ENCODE peak calls at places on chromosomes 5 and 9, in seven cellular contexts. J, A, E, U, P, Y and F are unnamed samples.

GRCh38 chr5:80487829-80488708 is at the start of gene FAM151B:
- DNase-seq in Y (peak; percentile 97), J (peak; percentile 86), A (peak; percentile 87), E (peak; percentile 89), U (peak; percentile 98), P (peak; percentile 95), F (peak; percentile 98)

GRCh38 chr9:132703336-132703735 is 33.1 kb downstream of the GTF3C4 start:
- DNase-seq in Y (no peak), U (no peak), J (peak; percentile 29), P (no peak), E (no peak), A (peak; percentile 42), F (no peak)

GRCh38 chr9:119375892-119376291 is 6.7 kb upstream of the BRINP1 start:
- DNase-seq in E (peak; percentile 27), P (no peak), Y (peak; percentile 37), U (peak; percentile 82), J (peak; percentile 1), A (no peak), F (peak; percentile 69)

GRCh38 chr5:118545050-118545449 is 443.3 kb downstream of the DTWD2 start:
- DNase-seq in J (no peak), Y (no peak), P (no peak), E (no peak), A (no peak), U (no peak), F (no peak)

GRCh38 chr9:21141427-21141882 is at the start of gene IFNW1:
- DNase-seq in U (peak; percentile 27), A (no peak), E (no peak), P (no peak), J (no peak), Y (no peak), F (no peak)

GRCh38 chr9:123063172-123063508 is 29.7 kb downstream of the GPR21 start:
- DNase-seq in U (no peak), E (no peak), Y (no peak), J (peak; percentile 35), A (peak; percentile 76), P (no peak), F (no peak)

GRCh38 chr5:94793816-94794198 is 175.3 kb downstream of the SLF1 start:
- DNase-seq in A (peak; percentile 43), E (no peak), J (peak; percentile 90), U (no peak), Y (peak; percentile 1), P (no peak), F (no peak)

GRCh38 chr9:116800885-116801284 is 113.8 kb downstream of the TRIM32 start:
- DNase-seq in Y (peak; percentile 37), J (no peak), P (peak; percentile 15), E (no peak), A (no peak), U (peak; percentile 95), F (peak; percentile 50)

GRCh38 chr9:89623925-89624420 is 19.2 kb downstream of the GADD45G start:
- DNase-seq in Y (no peak), U (no peak), J (no peak), P (no peak), A (no peak), E (no peak), F (no peak)

GRCh38 chr9:101572316-101572715 is 22.5 kb downstream of the PPP3R2 start:
- DNase-seq in A (no peak), E (no peak), P (no peak), J (no peak), U (peak; percentile 46), Y (no peak), F (no peak)

GRCh38 chr5:158451203-158451982 is 592.4 kb upstream of the CLINT1 start:
- DNase-seq in Y (no peak), A (peak; percentile 53), P (no peak), U (peak; percentile 25), J (no peak), E (no peak), F (no peak)

GRCh38 chr5:72767289-72768010 is 49.0 kb upstream of the TNPO1 start:
- DNase-seq in U (peak; percentile 25), E (no peak), Y (no peak), P (no peak), J (peak; percentile 6), A (no peak), F (peak; percentile 33)

GRCh38 chr5:139565411-139566305 is 4.5 kb downstream of the UBE2D2 start:
- DNase-seq in A (peak; percentile 34), J (peak; percentile 69), Y (no peak), E (no peak), U (no peak), P (no peak), F (no peak)

GRCh38 chr9:131320031-131320685 is 30.6 kb downstream of the PLPP7 start:
- DNase-seq in J (no peak), Y (peak; percentile 87), E (no peak), A (no peak), U (no peak), P (no peak), F (no peak)

GRCh38 chr5:157963244-157963643 is 104.3 kb upstream of the CLINT1 start:
- DNase-seq in A (no peak), E (no peak), P (no peak), U (no peak), J (no peak), Y (no peak), F (no peak)

GRCh38 chr5:168128556-168128955 is 162.9 kb upstream of the WWC1 start:
- DNase-seq in J (no peak), U (no peak), Y (no peak), E (no peak), A (no peak), P (no peak), F (no peak)

GRCh38 chr5:68738841-68739240 is 355.0 kb upstream of the SLC30A5 start:
- DNase-seq in Y (no peak), E (no peak), A (no peak), U (no peak), P (no peak), J (no peak), F (no peak)

GRCh38 chr5:134846641-134846960 is 833 bp downstream of the C5orf24 start:
- DNase-seq in A (no peak), Y (no peak), U (peak; percentile 27), P (no peak), E (no peak), J (peak; percentile 51), F (no peak)

GRCh38 chr9:12972608-12973589 is 198.1 kb downstream of the LURAP1L start:
- DNase-seq in J (no peak), Y (no peak), A (no peak), E (no peak), P (no peak), U (no peak), F (no peak)

GRCh38 chr5:119878712-119879111 is 249.4 kb downstream of the FAM170A start:
- DNase-seq in A (no peak), U (peak; percentile 90), J (no peak), E (no peak), Y (peak; percentile 21), P (no peak), F (no peak)

GRCh38 chr5:104659497-104659896 is 1096.9 kb upstream of the NUDT12 start:
- DNase-seq in P (no peak), A (no peak), Y (peak; percentile 80), U (no peak), E (no peak), J (no peak), F (no peak)

GRCh38 chr9:5095795-5096194 is 89.6 kb downstream of the INSL6 start:
- DNase-seq in U (peak; percentile 78), A (no peak), E (no peak), Y (no peak), J (no peak), P (no peak), F (no peak)

GRCh38 chr9:78089111-78089510 is 57.5 kb upstream of the GNAQ start:
- DNase-seq in A (no peak), U (no peak), E (no peak), J (no peak), Y (peak; percentile 37), P (no peak), F (no peak)

GRCh38 chr9:78097541-78097940 is 65.9 kb upstream of the GNAQ start:
- DNase-seq in U (no peak), J (no peak), Y (peak; percentile 36), P (no peak), A (no peak), E (no peak), F (no peak)

DNA sequence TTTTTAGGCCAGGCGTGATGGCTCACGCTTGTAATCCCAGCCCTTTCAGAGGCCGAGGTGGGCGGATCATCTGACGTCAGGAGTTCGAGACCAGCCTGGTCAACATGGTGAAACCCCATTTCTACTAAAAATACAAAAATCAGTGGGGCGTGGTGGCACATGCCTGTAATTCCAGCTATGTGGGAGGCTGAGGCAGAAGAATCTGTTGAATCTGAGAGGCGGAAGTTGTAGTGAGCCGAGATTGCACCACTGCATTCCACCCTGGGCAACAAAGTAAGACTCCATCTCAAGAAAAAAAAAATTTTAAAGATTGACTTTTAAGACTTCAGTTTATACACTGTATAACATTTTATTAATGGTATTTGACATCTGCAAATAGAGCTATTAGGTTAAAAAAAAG is 60.1 kb upstream of the GNAQ start:
- DNase-seq in A (no peak), J (no peak), E (no peak), U (no peak), P (no peak), Y (peak; percentile 52), F (no peak)
- H4K8ac ChIP-seq in A (no peak overlapping the region), J (no peak overlapping the region), E (no peak overlapping the region), U (no peak overlapping the region), P (no peak overlapping the region), Y (no peak overlapping the region), F (no peak overlapping the region)

GRCh38 chr9:129735546-129735945 is 17.3 kb downstream of the PTGES start:
- DNase-seq in P (no peak), J (no peak), U (no peak), Y (no peak), E (no peak), A (no peak), F (no peak)
- H4K8ac ChIP-seq in P (no peak overlapping the region), J (no peak overlapping the region), U (no peak overlapping the region), Y (no peak overlapping the region), E (no peak overlapping the region), A (no peak overlapping the region), F (no peak overlapping the region)

DNA sequence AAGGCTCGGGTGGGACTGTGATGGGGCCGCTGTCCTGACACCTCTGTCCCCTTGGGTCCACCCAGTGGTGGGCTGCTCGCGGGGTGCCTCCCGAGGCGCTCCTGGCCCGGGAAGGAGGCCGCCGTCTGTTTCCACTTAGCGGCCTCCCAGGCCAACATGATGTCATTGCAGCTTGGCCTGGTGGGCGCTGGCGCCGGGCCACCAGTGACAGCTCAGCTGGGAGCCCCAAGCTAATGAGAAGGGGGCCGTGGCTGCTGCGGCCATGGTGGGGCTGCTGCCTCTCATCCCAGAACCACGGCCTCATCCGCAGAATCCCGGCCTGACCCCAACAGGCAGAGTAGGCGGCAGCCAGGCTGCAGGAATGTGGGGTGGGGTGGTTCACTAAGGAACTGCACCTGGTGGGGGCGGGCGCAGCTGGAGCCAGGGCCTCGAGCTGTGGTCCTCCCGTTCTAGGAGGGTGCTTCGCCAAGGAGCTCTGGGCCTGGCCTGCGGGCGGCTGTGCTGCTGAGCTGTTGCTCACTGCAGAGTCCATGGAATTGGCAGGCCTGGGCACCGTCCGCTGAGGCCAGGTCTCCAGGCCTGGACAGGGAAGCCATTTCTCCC is 123.5 kb upstream of the COL5A1 start:
- DNase-seq in P (no peak), Y (no peak), E (no peak), A (no peak), J (no peak), U (peak; percentile 37), F (peak; percentile 72)
- H4K8ac ChIP-seq in P (no peak overlapping the region), Y (no peak overlapping the region), E (no peak overlapping the region), A (no peak overlapping the region), J (no peak overlapping the region), U (no peak overlapping the region), F (no peak overlapping the region)

GRCh38 chr5:93452255-93452654 is 128.8 kb downstream of the NR2F1-AS1 start:
- DNase-seq in J (peak; percentile 23), E (no peak), U (peak; percentile 77), Y (no peak), P (no peak), A (no peak), F (no peak)

GRCh38 chr5:93460286-93460685 is 120.7 kb downstream of the NR2F1-AS1 start:
- DNase-seq in Y (no peak), U (no peak), E (no peak), P (no peak), A (no peak), J (no peak), F (no peak)

GRCh38 chr5:93454896-93455295 is 126.1 kb downstream of the NR2F1-AS1 start:
- DNase-seq in A (no peak), U (no peak), Y (no peak), E (no peak), J (no peak), P (no peak), F (no peak)
- H4K8ac ChIP-seq in A (no peak overlapping the region), U (no peak overlapping the region), Y (no peak overlapping the region), E (no peak overlapping the region), J (no peak overlapping the region), P (no peak overlapping the region), F (no peak overlapping the region)